ENCODE peak calls at places on chromosomes 12 and 14, in six cellular contexts. S is T follicular helper cell, E is H9, U is head of caudate nucleus, Z is T1000, C is type B pancreatic cell. Q is an unnamed sample.

GRCh38 chr12:31303466-31303865 is 22.5 kb downstream of the SINHCAF start:
- DNase-seq in U (no peak), S (no peak), C (no peak), Z (no peak), E (no peak), Q (no peak)

GRCh38 chr14:45135181-45135580 is 549 bp upstream of the FANCM start:
- DNase-seq in S (no peak), Z (no peak), U (no peak), C (no peak), E (no peak), Q (no peak)

GRCh38 chr14:89206426-89206825 is 210.6 kb downstream of the FOXN3 start:
- DNase-seq in E (no peak), S (no peak), U (no peak), C (no peak), Z (no peak), Q (no peak)

GRCh38 chr12:113142173-113142885 is 6.8 kb upstream of the RASAL1 start:
- DNase-seq in Z (no peak), C (no peak), U (peak; percentile 96), S (no peak), E (no peak), Q (peak; percentile 69)

GRCh38 chr12:51424094-51424661 is 453 bp upstream of the SLC4A8 start:
- DNase-seq in Z (no peak), U (no peak), S (no peak), C (no peak), E (no peak), Q (no peak)

GRCh38 chr14:76901171-76902055 is 75.2 kb downstream of the LRRC74A start:
- DNase-seq in S (no peak), C (no peak), E (no peak), Z (no peak), U (no peak), Q (peak; percentile 67)

GRCh38 chr12:119693511-119693910 is 25.6 kb downstream of the PRKAB1 start:
- DNase-seq in S (no peak), E (no peak), U (no peak), Z (no peak), C (no peak), Q (no peak)

GRCh38 chr12:1351926-1352325 is 242.5 kb downstream of the FBXL14 start:
- DNase-seq in E (no peak), Z (no peak), U (no peak), S (no peak), C (no peak), Q (no peak)

GRCh38 chr14:21978184-21978998 is 304.8 kb upstream of the OR4E1 start:
- DNase-seq in C (no peak), E (peak; percentile 75), U (peak; percentile 7), S (peak; percentile 27), Z (no peak), Q (peak; percentile 17)

GRCh38 chr12:33588725-33589405 is 149.2 kb upstream of the SYT10 start:
- DNase-seq in E (no peak), U (no peak), C (no peak), S (no peak), Z (no peak), Q (no peak)

GRCh38 chr12:60602601-60603000 is 1006.8 kb downstream of the SLC16A7 start:
- DNase-seq in E (no peak), U (no peak), C (no peak), Z (no peak), S (no peak), Q (no peak)

GRCh38 chr12:108761226-108761625 is 29.9 kb upstream of the CORO1C start:
- DNase-seq in U (no peak), Z (no peak), S (no peak), C (no peak), E (no peak), Q (no peak)

GRCh38 chr14:105055334-105055733 is 9.9 kb downstream of the GPR132 start:
- DNase-seq in E (no peak), Z (no peak), C (no peak), S (no peak), U (no peak), Q (no peak)

GRCh38 chr12:117563007-117563406 is 201.6 kb upstream of the NOS1 start:
- DNase-seq in U (no peak), E (no peak), S (no peak), C (no peak), Z (no peak), Q (no peak)

GRCh38 chr12:3668479-3669165 is 84.3 kb downstream of the CRACR2A start:
- DNase-seq in S (no peak), Z (no peak), U (no peak), C (no peak), E (no peak), Q (no peak)

GRCh38 chr14:105617201-105617777 is 90.9 kb downstream of the TMEM121 start:
- DNase-seq in Z (no peak), C (no peak), U (no peak), E (no peak), S (no peak), Q (no peak)

GRCh38 chr12:39626033-39626814 is 6.6 kb upstream of the ABCD2 start:
- DNase-seq in E (peak; percentile 84), Z (no peak), C (no peak), S (no peak), U (no peak), Q (no peak)

GRCh38 chr12:109989380-109989779 is 6.8 kb downstream of the GIT2 start:
- DNase-seq in Z (no peak), C (no peak), E (no peak), S (no peak), U (no peak), Q (peak; percentile 56)

GRCh38 chr12:103827800-103828440 is 13.1 kb downstream of the NT5DC3 start:
- DNase-seq in S (no peak), U (no peak), Z (no peak), E (no peak), C (no peak), Q (no peak)

GRCh38 chr12:62919827-62920226 is 15.1 kb downstream of the PPM1H start:
- DNase-seq in E (no peak), C (no peak), U (peak; percentile 63), S (no peak), Z (no peak), Q (peak; percentile 81)

GRCh38 chr14:79587194-79587593 is 624.1 kb downstream of the DIO2 start:
- DNase-seq in S (no peak), U (no peak), E (no peak), C (no peak), Z (no peak), Q (peak; percentile 68)

GRCh38 chr14:37122919-37123639 is 49.3 kb downstream of the SLC25A21 start:
- DNase-seq in E (no peak), U (no peak), S (no peak), Z (no peak), C (no peak), Q (no peak)

Q was measured in cerebellar cortex.